ENCODE peak calls at places on chromosome 11, in four cellular contexts. W is spleen, K is IMR-90, E is heart right ventricle. N is an unnamed sample. For H3K36me3, the result is how much of the 10 kb centered on the place peaks cover.

GRCh38 chr11:74581954-74582547 is 10.3 kb upstream of the POLD3 start:
- DNase-seq in W (no peak), K (no peak), E (no peak), N (no peak)

GRCh38 chr11:68213135-68213515 is at the start of gene KMT5B:
- DNase-seq in W (no peak), K (peak), E (peak), N (no peak)

GRCh38 chr11:75850787-75851186 is 35.8 kb downstream of the UVRAG start:
- DNase-seq in W (no peak), K (no peak), E (no peak), N (peak)

GRCh38 chr11:129637983-129638776 is 177.5 kb upstream of the TMEM45B start:
- DNase-seq in W (no peak), K (no peak), E (no peak), N (peak)

GRCh38 chr11:62601114-62601363 is 626 bp downstream of the MTA2 start:
- DNase-seq in W (peak), K (no peak), E (peak), N (peak)

GRCh38 chr11:132471491-132471890 is 1060.8 kb downstream of the OPCML start:
- DNase-seq in W (no peak), K (no peak), E (no peak), N (peak)

GRCh38 chr11:111581341-111581740 is 20.9 kb upstream of the SIK2 start:
- DNase-seq in W (no peak), K (no peak), E (no peak), N (no peak)

GRCh38 chr11:24496728-24497396 is at the start of gene LUZP2:
- DNase-seq in W (peak), K (peak), E (no peak), N (peak)

GRCh38 chr11:36411202-36411640 is 98.9 kb downstream of the TRAF6 start:
- DNase-seq in W (peak), K (no peak), E (peak), N (no peak)

GRCh38 chr11:77084581-77085191 is 17.9 kb downstream of the CAPN5 start:
- DNase-seq in W (peak), K (no peak), E (no peak), N (no peak)

GRCh38 chr11:91981995-91982394 is 242.6 kb upstream of the FAT3 start:
- DNase-seq in W (no peak), K (peak), E (peak), N (peak)

GRCh38 chr11:77397631-77398030 is 76.3 kb downstream of the PAK1 start:
- DNase-seq in W (no peak), K (no peak), E (no peak), N (no peak)

GRCh38 chr11:71505781-71506180 is 21.3 kb upstream of the KRTAP5-7 start:
- DNase-seq in W (no peak), K (no peak), E (no peak), N (no peak)

GRCh38 chr11:96263361-96263763 is 79.6 kb downstream of the MAML2 start:
- DNase-seq in W (no peak), K (peak), E (no peak), N (peak)

GRCh38 chr11:34261820-34262219 is 96.0 kb downstream of the ABTB2 start:
- DNase-seq in W (no peak), K (no peak), E (no peak), N (no peak)

GRCh38 chr11:28110839-28111235 is 2.6 kb downstream of the METTL15 start:
- DNase-seq in W (no peak), K (no peak), E (no peak), N (peak)

GRCh38 chr11:66815646-66816045 is 27.6 kb upstream of the RCE1 start:
- DNase-seq in W (no peak), K (peak), E (no peak), N (peak)

GRCh38 chr11:70603756-70604211 is 205.5 kb downstream of the CTTN start:
- DNase-seq in W (no peak), K (no peak), E (no peak), N (no peak)

GRCh38 chr11:68724293-68724692 is 27.0 kb downstream of the TESMIN start:
- DNase-seq in W (no peak), K (no peak), E (no peak), N (no peak)

GRCh38 chr11:111819161-111820058 is 52.0 kb downstream of the ALG9 start:
- DNase-seq in W (no peak), K (peak), E (peak), N (peak)

GRCh38 chr11:132099692-132100091 is 729.3 kb downstream of the NTM start:
- DNase-seq in W (no peak), K (no peak), E (no peak), N (peak)

GRCh38 chr11:126457817-126458216 is 102.3 kb downstream of the ST3GAL4 start:
- DNase-seq in W (no peak), K (no peak), E (no peak), N (no peak)
- H3K36me3 ChIP-seq in W (under half), K (under half), E (under half), N (under half)

GRCh38 chr11:2327032-2327431 is 25.2 kb downstream of the TSPAN32 start:
- DNase-seq in W (peak), K (no peak), E (no peak), N (no peak)

GRCh38 chr11:2325719-2326118 is 23.9 kb downstream of the TSPAN32 start:
- DNase-seq in W (peak), K (peak), E (peak), N (peak)

GRCh38 chr11:2329551-2329950 is 27.7 kb downstream of the TSPAN32 start:
- DNase-seq in W (no peak), K (no peak), E (no peak), N (no peak)

GRCh38 chr11:2328656-2329354 is 27.0 kb downstream of the TSPAN32 start:
- DNase-seq in W (peak), K (no peak), E (no peak), N (no peak)

GRCh38 chr11:2328040-2328439 is 26.2 kb downstream of the TSPAN32 start:
- DNase-seq in W (no peak), K (no peak), E (no peak), N (no peak)
- H3K36me3 ChIP-seq in W (under half), K (under half), E (under half), N (under half)

GRCh38 chr11:72730243-72730642 is 22.0 kb downstream of the ARAP1 start:
- DNase-seq in W (no peak), K (no peak), E (no peak), N (no peak)

GRCh38 chr11:72732329-72732728 is 19.9 kb downstream of the ARAP1 start:
- DNase-seq in W (no peak), K (no peak), E (no peak), N (peak)

GRCh38 chr11:72726266-72727220 is 25.7 kb downstream of the ARAP1 start:
- DNase-seq in W (peak), K (no peak), E (no peak), N (no peak)

GRCh38 chr11:72727521-72727920 is 24.7 kb downstream of the ARAP1 start:
- DNase-seq in W (no peak), K (no peak), E (no peak), N (peak)

DNA sequence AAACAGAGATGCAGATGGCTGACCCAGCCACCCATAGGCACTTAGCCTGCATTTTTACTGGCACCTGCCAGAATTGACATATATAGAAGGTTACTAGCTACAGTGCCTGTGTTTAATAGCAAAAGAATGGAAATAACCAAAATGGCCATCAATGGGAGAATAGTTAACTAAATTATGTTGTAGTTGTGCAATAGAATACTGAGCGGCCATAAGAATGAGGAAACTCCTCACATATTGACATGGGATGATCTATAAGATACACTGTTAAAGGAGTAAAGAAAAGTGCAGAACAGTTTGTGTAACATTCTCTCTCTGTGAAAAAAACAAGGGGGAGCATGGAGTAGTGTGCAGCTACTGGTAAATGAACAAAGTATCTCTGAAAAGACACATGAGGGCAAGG is 21.5 kb downstream of the ARAP1 start:
- DNase-seq in W (no peak), K (no peak), E (no peak), N (no peak)
- H3K36me3 ChIP-seq in W (under half), K (under half), E (under half), N (under half)

GRCh38 chr11:118657238-118657637 is 22.2 kb downstream of the TREH start:
- DNase-seq in W (no peak), K (no peak), E (no peak), N (peak)
- H3K36me3 ChIP-seq in W (under half), K (under half), E (under half), N (under half)

DNA sequence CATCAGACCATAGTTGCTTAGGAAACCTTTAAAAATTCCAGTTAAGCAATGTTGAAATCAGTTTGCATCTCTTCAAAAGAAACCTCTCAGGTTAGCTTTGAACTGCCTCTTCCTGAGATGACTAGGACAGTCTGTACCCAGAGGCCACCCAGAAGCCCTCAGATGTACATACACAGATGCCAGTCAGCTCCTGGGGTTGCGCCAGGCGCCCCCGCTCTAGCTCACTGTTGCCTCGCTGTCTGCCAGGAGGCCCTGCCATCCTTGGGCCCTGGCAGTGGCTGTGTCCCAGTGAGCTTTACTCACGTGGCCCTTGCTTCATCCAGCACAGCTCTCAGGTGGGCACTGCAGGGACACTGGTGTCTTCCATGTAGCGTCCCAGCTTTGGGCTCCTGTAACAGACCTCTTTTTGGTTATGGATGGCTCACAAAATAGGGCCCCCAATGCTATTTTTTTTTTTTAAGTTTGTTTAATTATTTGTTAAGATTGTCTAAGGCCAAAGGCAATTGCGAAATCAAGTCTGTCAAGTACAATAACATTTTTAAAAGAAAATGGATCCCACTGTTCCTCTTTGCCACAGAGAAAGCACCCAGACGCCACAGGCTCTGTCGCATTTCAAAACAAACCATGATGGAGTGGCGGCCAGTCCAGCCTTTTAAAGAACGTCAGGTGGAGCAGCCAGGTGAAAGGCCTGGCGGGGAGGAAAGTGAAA is 73.4 kb downstream of the NCAPD3 start:
- DNase-seq in W (no peak), K (no peak), E (no peak), N (peak)
- H3K36me3 ChIP-seq in W (under half), K (under half), E (under half), N (under half)

DNA sequence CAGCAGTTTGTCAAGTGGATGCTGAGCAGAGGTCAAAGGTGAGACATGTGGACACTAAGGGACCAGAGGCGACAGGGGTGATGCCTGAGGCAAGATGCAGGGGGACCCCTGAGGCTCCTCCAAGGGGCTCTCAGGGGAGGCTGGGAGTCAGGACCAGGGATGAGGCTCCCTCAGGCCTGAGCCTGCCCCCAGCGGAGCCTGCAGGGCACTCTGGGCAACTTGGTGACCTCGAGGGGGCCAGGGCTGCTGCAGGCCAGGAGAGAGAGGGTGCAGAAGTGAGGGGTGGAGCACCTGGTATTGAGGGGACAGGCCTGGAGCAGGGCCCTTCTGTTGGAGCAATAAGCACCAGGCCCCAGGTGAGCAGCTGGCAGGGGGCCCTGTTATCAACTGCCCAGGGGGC is 6.1 kb downstream of the EHBP1L1 start:
- DNase-seq in W (no peak), K (no peak), E (no peak), N (no peak)
- H3K36me3 ChIP-seq in W (under half), K (under half), E (under half), N (under half)